ENCODE peak calls at places on chromosome 6, in five cellular contexts. H is IMR-90, J is HepG2, A is K562, C is H1. V is an unnamed sample.
A peak's percentile ranks its signal among the peaks of the same experiment; 100 is the strongest.

GRCh38 chr6:167475947-167476346 is 151.1 kb downstream of the TTLL2 start:
- DNase-seq in A (no peak), C (peak; percentile 39), H (no peak), J (no peak), V (no peak)

GRCh38 chr6:30894381-30894780 is 10.1 kb downstream of the DDR1 start:
- DNase-seq in J (no peak), C (no peak), A (no peak), H (no peak), V (no peak)

GRCh38 chr6:39342692-39343460 is 20.4 kb upstream of the KCNK16 start:
- DNase-seq in C (no peak), J (no peak), H (no peak), A (no peak), V (no peak)

GRCh38 chr6:165515963-165516624 is 146.9 kb downstream of the PDE10A start:
- DNase-seq in A (no peak), C (no peak), H (peak; percentile 78), J (no peak), V (peak; percentile 49)

GRCh38 chr6:118660218-118660569 is 8.8 kb upstream of the CEP85L start:
- DNase-seq in C (no peak), A (peak; percentile 72), J (no peak), H (no peak), V (no peak)

GRCh38 chr6:168778201-168778600 is 337.2 kb downstream of the SMOC2 start:
- DNase-seq in C (no peak), A (no peak), H (no peak), J (no peak), V (no peak)

GRCh38 chr6:1368940-1369339 is 20.4 kb upstream of the FOXF2 start:
- DNase-seq in H (no peak), A (no peak), C (no peak), J (no peak), V (no peak)

GRCh38 chr6:129544892-129545612 is 164.9 kb downstream of the ARHGAP18 start:
- DNase-seq in A (no peak), C (no peak), J (no peak), H (no peak), V (no peak)

GRCh38 chr6:118335325-118335724 is 212.8 kb upstream of the PLN start:
- DNase-seq in J (no peak), C (no peak), A (no peak), H (no peak), V (no peak)

GRCh38 chr6:57247603-57248002 is 25.5 kb upstream of the RAB23 start:
- DNase-seq in H (peak; percentile 72), C (no peak), J (no peak), A (no peak), V (no peak)
- TF ChIP-seq MAFK in H (no peak), C (no peak), J (no peak), A (no peak), V (no peak)

DNA sequence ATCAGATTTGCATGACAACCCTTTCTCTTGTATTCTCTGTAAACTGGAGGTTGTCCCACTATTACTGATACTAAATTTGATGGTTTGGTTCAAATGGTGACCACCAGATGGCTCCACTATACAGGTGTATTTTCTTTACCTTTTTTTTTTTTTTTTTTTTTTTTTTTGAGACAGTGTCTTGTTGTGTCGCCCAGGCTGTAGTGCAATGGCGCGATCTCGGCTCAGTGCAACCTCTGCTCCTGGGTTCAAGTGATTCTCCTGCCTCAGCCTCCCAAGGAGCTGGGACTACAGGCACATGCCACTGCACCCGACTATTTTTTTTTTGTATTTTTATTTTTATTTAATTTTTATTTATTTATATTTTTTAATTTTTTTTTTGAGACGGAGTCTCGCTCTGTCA is 6.6 kb upstream of the WTAP start:
- DNase-seq in C (no peak), A (peak; percentile 52), J (peak; percentile 82), H (no peak), V (peak; percentile 53)
- TF ChIP-seq MAFK in C (no peak), A (no peak), J (no peak), H (no peak), V (no peak)

GRCh38 chr6:27472182-27472616 is 706 bp downstream of the ZNF184 start:
- DNase-seq in C (no peak), J (peak; percentile 62), A (peak; percentile 61), H (peak; percentile 87), V (peak; percentile 82)
- TF ChIP-seq MAFK in C (no peak), J (no peak), A (no peak), H (no peak), V (no peak)

GRCh38 chr6:14638932-14639875 is 521.6 kb downstream of the CD83 start:
- DNase-seq in C (no peak), A (peak; percentile 27), H (peak; percentile 60), J (no peak), V (no peak)
- TF ChIP-seq MAFK in C (no peak), A (no peak), H (no peak), J (no peak), V (no peak)

GRCh38 chr6:132734694-132735236 is 20.9 kb upstream of the VNN1 start:
- DNase-seq in C (no peak), H (peak; percentile 83), J (peak; percentile 78), A (no peak), V (no peak)
- TF ChIP-seq MAFK in C (no peak), H (no peak), J (peak; percentile 3), A (no peak), V (no peak)

GRCh38 chr6:45256697-45257695 is 71.1 kb upstream of the RUNX2 start:
- DNase-seq in J (no peak), C (no peak), A (no peak), H (peak; percentile 4), V (no peak)
- TF ChIP-seq MAFK in J (no peak), C (no peak), A (no peak), H (no peak), V (no peak)

DNA sequence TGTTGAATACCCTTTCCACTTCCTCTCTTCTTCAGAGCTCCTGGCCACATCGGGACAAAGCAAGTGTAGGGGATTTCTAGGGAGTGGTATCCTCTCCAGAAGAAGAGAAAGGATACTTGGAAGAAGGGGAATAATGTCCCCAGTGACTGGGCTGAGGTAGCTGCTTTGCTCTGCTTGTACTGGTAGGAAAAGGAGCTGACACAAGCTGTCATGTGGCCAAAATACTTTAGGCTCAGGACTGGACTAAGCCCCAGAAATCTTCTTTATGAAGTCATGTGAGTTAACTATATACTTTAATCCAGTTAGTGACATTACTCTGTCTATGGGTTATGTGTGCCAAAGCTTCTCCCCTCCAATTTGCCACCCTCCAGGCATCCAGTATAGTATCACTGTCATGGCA is 40.5 kb downstream of the AKIRIN2 start:
- DNase-seq in J (no peak), C (no peak), H (peak; percentile 32), A (no peak), V (no peak)
- TF ChIP-seq MAFK in J (no peak), C (no peak), H (no peak), A (no peak), V (no peak)

DNA sequence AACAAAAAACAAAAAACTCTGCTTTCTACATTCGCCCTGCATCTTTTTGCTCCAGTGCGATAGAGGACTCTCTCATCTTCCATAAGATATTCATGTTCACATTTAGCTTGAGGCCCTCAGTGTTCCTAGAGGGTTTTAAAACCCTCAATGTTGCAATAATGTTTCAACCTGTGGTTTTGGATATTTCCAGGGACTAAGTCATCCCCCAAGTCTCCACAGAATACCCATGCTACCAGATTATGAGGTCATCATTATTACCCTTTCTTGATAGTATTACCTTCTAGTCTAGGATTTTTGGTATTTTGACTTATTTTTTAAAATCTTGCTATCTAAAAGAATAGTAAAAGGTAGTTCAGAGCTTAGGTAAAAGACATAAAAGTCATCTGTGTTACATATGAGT is 480.5 kb upstream of the ID4 start:
- DNase-seq in C (no peak), A (no peak), J (no peak), H (no peak), V (no peak)
- TF ChIP-seq MAFK in C (no peak), A (no peak), J (no peak), H (no peak), V (no peak)